ENCODE peak calls at places on chromosomes 11 and 22, in four cellular contexts. R is cerebellar cortex, K is astrocyte of the cerebellum, F is RCC 7860. L is an unnamed sample.

GRCh38 chr22:24153353-24153752 is 27.9 kb upstream of the SUSD2 start:
- DNase-seq in R (no peak), F (no peak), K (no peak), L (no peak)

GRCh38 chr22:45626198-45626651 is 45.4 kb upstream of the ATXN10 start:
- DNase-seq in K (no peak), R (no peak), F (peak), L (peak)

GRCh38 chr11:125071831-125072209 is 8.7 kb downstream of the SLC37A2 start:
- DNase-seq in K (no peak), R (no peak), F (no peak), L (no peak)

GRCh38 chr11:28922351-28922981 is 814.3 kb downstream of the METTL15 start:
- DNase-seq in K (no peak), F (no peak), R (no peak), L (no peak)

GRCh38 chr22:17875156-17875555 is 100.9 kb upstream of the BID start:
- DNase-seq in R (no peak), F (no peak), K (no peak), L (no peak)

GRCh38 chr11:47257518-47258316 is at the start of gene NR1H3:
- DNase-seq in F (no peak), R (peak), K (no peak), L (peak)

GRCh38 chr11:92384316-92384715 is 159.7 kb downstream of the FAT3 start:
- DNase-seq in K (peak), R (peak), F (no peak), L (no peak)

GRCh38 chr11:7268727-7269126 is 17.0 kb downstream of the SYT9 start:
- DNase-seq in K (no peak), F (no peak), R (no peak), L (no peak)

GRCh38 chr11:99865951-99866350 is 821.1 kb upstream of the ARHGAP42 start:
- DNase-seq in K (no peak), F (no peak), R (no peak), L (no peak)

GRCh38 chr22:44667829-44668189 is 34.2 kb upstream of the PRR5 start:
- DNase-seq in F (no peak), K (no peak), R (no peak), L (no peak)

GRCh38 chr22:45427114-45427513 is 13.6 kb downstream of the RIBC2 start:
- DNase-seq in F (no peak), K (no peak), R (no peak), L (no peak)

GRCh38 chr11:13362596-13363109 is 85.1 kb downstream of the BMAL1 start:
- DNase-seq in R (no peak), F (no peak), K (no peak), L (no peak)

GRCh38 chr11:22304337-22304961 is 33.7 kb upstream of the SLC17A6 start:
- DNase-seq in R (peak), F (peak), K (peak), L (no peak)

GRCh38 chr11:33735426-33736147 is 636 bp downstream of the CD59 start:
- DNase-seq in F (no peak), K (no peak), R (peak), L (peak)

GRCh38 chr11:61917357-61918109 is at the start of gene RAB3IL1:
- DNase-seq in F (no peak), R (no peak), K (no peak), L (no peak)

GRCh38 chr11:116703421-116703820 is 69.4 kb downstream of the BUD13 start:
- DNase-seq in K (no peak), R (peak), F (no peak), L (no peak)

GRCh38 chr22:40410272-40410671 is 39.9 kb downstream of the SGSM3 start:
- DNase-seq in K (no peak), R (no peak), F (no peak), L (no peak)

GRCh38 chr22:39369186-39369585 is 19.4 kb downstream of the SYNGR1 start:
- DNase-seq in K (no peak), F (no peak), R (no peak), L (no peak)

GRCh38 chr22:44709881-44710400 is 7.9 kb downstream of the PRR5 start:
- DNase-seq in F (no peak), R (no peak), K (no peak), L (no peak)

GRCh38 chr11:105609341-105609781 is 512 bp upstream of the GRIA4 start:
- DNase-seq in R (peak), F (no peak), K (peak), L (no peak)

GRCh38 chr11:113796663-113797259 is 17.2 kb downstream of the CLDN25 start:
- DNase-seq in K (peak), F (peak), R (peak), L (no peak)

GRCh38 chr11:57680552-57680874 is 12.6 kb downstream of the ZDHHC5 start:
- DNase-seq in R (no peak), K (no peak), F (peak), L (no peak)

GRCh38 chr11:113001709-113002108 is 40.5 kb downstream of the NCAM1 start:
- DNase-seq in F (no peak), R (peak), K (no peak), L (no peak)

GRCh38 chr11:130327716-130328115 is 13.0 kb upstream of the ZBTB44 start:
- DNase-seq in K (no peak), R (no peak), F (no peak), L (no peak)

GRCh38 chr11:104529213-104529612 is 365.3 kb upstream of the PDGFD start:
- DNase-seq in F (no peak), K (no peak), R (peak), L (no peak)

GRCh38 chr11:132886335-132886734 is 646.0 kb downstream of the OPCML start:
- DNase-seq in K (no peak), F (peak), R (no peak), L (no peak)

GRCh38 chr22:48180631-48181030 is 1418.2 kb downstream of the TBC1D22A start:
- DNase-seq in R (no peak), K (no peak), F (no peak), L (no peak)

GRCh38 chr11:16782226-16782919 is 43.9 kb downstream of the C11orf58 start:
- DNase-seq in K (no peak), F (no peak), R (no peak), L (no peak)

GRCh38 chr11:1256257-1257045 is 33.6 kb downstream of the MUC5B start:
- DNase-seq in F (no peak), K (no peak), R (no peak), L (no peak)